ENCODE peak calls at places on chromosome X, in four cellular contexts. L, H, J and K are unnamed samples.

GRCh38 chrX:51456814-51457213 is 39.6 kb downstream of the NUDT11 start:
- DNase-seq in H (no peak), L (no peak), J (no peak), K (no peak)

GRCh38 chrX:15761564-15762191 is 23.6 kb downstream of the CA5B start:
- DNase-seq in H (peak), J (peak), L (no peak), K (no peak)

GRCh38 chrX:27008486-27008885 is 454.7 kb downstream of the PPP4R3C start:
- DNase-seq in J (no peak), H (no peak), L (no peak), K (no peak)

GRCh38 chrX:13212191-13212651 is 107.6 kb downstream of the ATXN3L start:
- DNase-seq in H (no peak), L (peak), J (no peak), K (no peak)

GRCh38 chrX:78092296-78092695 is 11.8 kb upstream of the PGK1 start:
- DNase-seq in H (peak), J (peak), L (peak), K (no peak)

GRCh38 chrX:150980711-150981110 is 2.4 kb upstream of the HMGB3 start:
- DNase-seq in L (no peak), J (no peak), H (no peak), K (no peak)

GRCh38 chrX:7115557-7115956 is 32.0 kb upstream of the STS start:
- DNase-seq in L (no peak), J (no peak), H (no peak), K (no peak)

GRCh38 chrX:8288590-8288989 is 117.5 kb upstream of the VCX2 start:
- DNase-seq in H (no peak), J (no peak), L (no peak), K (no peak)

GRCh38 chrX:100648601-100649417 is 4.8 kb downstream of the SRPX2 start:
- DNase-seq in H (no peak), L (peak), J (no peak), K (no peak)

GRCh38 chrX:134095366-134095765 is 110.0 kb upstream of the GPC3 start:
- DNase-seq in J (no peak), L (no peak), H (no peak), K (no peak)

GRCh38 chrX:137916090-137916746 is 350.3 kb downstream of the ZIC3 start:
- DNase-seq in J (no peak), H (peak), L (no peak), K (no peak)

GRCh38 chrX:10106801-10107200 is 50.0 kb upstream of the CLCN4 start:
- DNase-seq in J (peak), H (no peak), L (no peak), K (peak)

GRCh38 chrX:50813843-50814661 is at the start of gene SHROOM4:
- DNase-seq in H (peak), J (no peak), L (no peak), K (no peak)

GRCh38 chrX:65451663-65452062 is 82.9 kb downstream of the LAS1L start:
- DNase-seq in J (no peak), H (no peak), L (no peak), K (no peak)

GRCh38 chrX:40542208-40542607 is 38.6 kb upstream of the ATP6AP2 start:
- DNase-seq in J (no peak), L (no peak), H (no peak), K (no peak)

GRCh38 chrX:39176105-39176504 is 374.8 kb downstream of the MID1IP1 start:
- DNase-seq in H (no peak), L (no peak), J (no peak), K (no peak)

GRCh38 chrX:68083510-68083909 is 349.8 kb downstream of the OPHN1 start:
- DNase-seq in L (no peak), H (no peak), J (no peak), K (no peak)